ENCODE peak calls at places on chromosome 22, in seven cellular contexts. One of them, this sample, is unnamed.

GRCh38 chr22:27919943-27920755 is 1.1 kb upstream of the PITPNB start:
- DNase-seq in stimulated activated naive CD8-positive, alpha-beta T cell treated with anti-CD3 and anti-CD28 coated beads, Interleukin-15, Interleukin-2, amounts not matched to agents 100 U/mL and 50 U/mL, for 24 hours: no peak
- DNase-seq in posterior vena cava: no peak
- DNase-seq in amniotic epithelial cell: peak; percentile 58
- DNase-seq in NCI-H1417: peak; percentile 12
- DNase-seq in HepG2: peak; percentile 55
- DNase-seq in Peyer's patch: no peak
- DNase-seq in this sample: no peak

GRCh38 chr22:45837507-45837906 is 139.5 kb downstream of the WNT7B start:
- DNase-seq in amniotic epithelial cell: no peak
- DNase-seq in HepG2: no peak
- DNase-seq in stimulated activated naive CD8-positive, alpha-beta T cell treated with anti-CD3 and anti-CD28 coated beads, Interleukin-15, Interleukin-2, amounts not matched to agents 100 U/mL and 50 U/mL, for 24 hours: no peak
- DNase-seq in posterior vena cava: no peak
- DNase-seq in Peyer's patch: no peak
- DNase-seq in NCI-H1417: no peak
- DNase-seq in this sample: no peak

GRCh38 chr22:33270596-33270995 is 212.4 kb upstream of the SYN3 start:
- DNase-seq in amniotic epithelial cell: no peak
- DNase-seq in posterior vena cava: no peak
- DNase-seq in NCI-H1417: no peak
- DNase-seq in HepG2: peak; percentile 64
- DNase-seq in Peyer's patch: no peak
- DNase-seq in stimulated activated naive CD8-positive, alpha-beta T cell treated with anti-CD3 and anti-CD28 coated beads, Interleukin-15, Interleukin-2, amounts not matched to agents 100 U/mL and 50 U/mL, for 24 hours: no peak
- DNase-seq in this sample: no peak

GRCh38 chr22:19987394-19988306 is 29.0 kb downstream of the ARVCF start:
- DNase-seq in posterior vena cava: no peak
- DNase-seq in stimulated activated naive CD8-positive, alpha-beta T cell treated with anti-CD3 and anti-CD28 coated beads, Interleukin-15, Interleukin-2, amounts not matched to agents 100 U/mL and 50 U/mL, for 24 hours: no peak
- DNase-seq in HepG2: no peak
- DNase-seq in NCI-H1417: no peak
- DNase-seq in Peyer's patch: no peak
- DNase-seq in amniotic epithelial cell: no peak
- DNase-seq in this sample: no peak

GRCh38 chr22:26431151-26431995 is 2.3 kb downstream of the ASPHD2 start:
- DNase-seq in stimulated activated naive CD8-positive, alpha-beta T cell treated with anti-CD3 and anti-CD28 coated beads, Interleukin-15, Interleukin-2, amounts not matched to agents 100 U/mL and 50 U/mL, for 24 hours: no peak
- DNase-seq in HepG2: no peak
- DNase-seq in posterior vena cava: no peak
- DNase-seq in Peyer's patch: no peak
- DNase-seq in NCI-H1417: no peak
- DNase-seq in amniotic epithelial cell: no peak
- DNase-seq in this sample: no peak

GRCh38 chr22:38402204-38402603 is 52.8 kb downstream of the KCNJ4 start:
- DNase-seq in Peyer's patch: no peak
- DNase-seq in amniotic epithelial cell: no peak
- DNase-seq in NCI-H1417: no peak
- DNase-seq in stimulated activated naive CD8-positive, alpha-beta T cell treated with anti-CD3 and anti-CD28 coated beads, Interleukin-15, Interleukin-2, amounts not matched to agents 100 U/mL and 50 U/mL, for 24 hours: no peak
- DNase-seq in posterior vena cava: peak; percentile 77
- DNase-seq in HepG2: no peak
- DNase-seq in this sample: no peak

GRCh38 chr22:46355369-46355995 is 20.0 kb downstream of the TRMU start:
- DNase-seq in HepG2: peak; percentile 37
- DNase-seq in NCI-H1417: no peak
- DNase-seq in amniotic epithelial cell: peak; percentile 31
- DNase-seq in stimulated activated naive CD8-positive, alpha-beta T cell treated with anti-CD3 and anti-CD28 coated beads, Interleukin-15, Interleukin-2, amounts not matched to agents 100 U/mL and 50 U/mL, for 24 hours: peak; percentile 74
- DNase-seq in Peyer's patch: peak; percentile 73
- DNase-seq in posterior vena cava: peak; percentile 88
- DNase-seq in this sample: no peak

GRCh38 chr22:44099696-44100095 is 75.6 kb downstream of the PARVB start:
- DNase-seq in posterior vena cava: peak; percentile 43
- DNase-seq in Peyer's patch: no peak
- DNase-seq in HepG2: no peak
- DNase-seq in amniotic epithelial cell: no peak
- DNase-seq in NCI-H1417: no peak
- DNase-seq in stimulated activated naive CD8-positive, alpha-beta T cell treated with anti-CD3 and anti-CD28 coated beads, Interleukin-15, Interleukin-2, amounts not matched to agents 100 U/mL and 50 U/mL, for 24 hours: no peak
- DNase-seq in this sample: no peak

GRCh38 chr22:22060200-22061084 is 77.9 kb upstream of the TOP3B start:
- DNase-seq in stimulated activated naive CD8-positive, alpha-beta T cell treated with anti-CD3 and anti-CD28 coated beads, Interleukin-15, Interleukin-2, amounts not matched to agents 100 U/mL and 50 U/mL, for 24 hours: peak; percentile 79
- DNase-seq in HepG2: peak; percentile 40
- DNase-seq in posterior vena cava: peak; percentile 92
- DNase-seq in amniotic epithelial cell: peak; percentile 27
- DNase-seq in NCI-H1417: peak; percentile 11
- DNase-seq in Peyer's patch: peak; percentile 70
- DNase-seq in this sample: peak; percentile 20

GRCh38 chr22:49372530-49373288 is 455.0 kb downstream of the BRD1 start:
- DNase-seq in stimulated activated naive CD8-positive, alpha-beta T cell treated with anti-CD3 and anti-CD28 coated beads, Interleukin-15, Interleukin-2, amounts not matched to agents 100 U/mL and 50 U/mL, for 24 hours: no peak
- DNase-seq in Peyer's patch: peak; percentile 6
- DNase-seq in amniotic epithelial cell: no peak
- DNase-seq in HepG2: peak; percentile 37
- DNase-seq in NCI-H1417: no peak
- DNase-seq in posterior vena cava: peak; percentile 60
- DNase-seq in this sample: no peak

This sample was measured in NK-92 treated with Interleukin-12 subunit alpha and Interleukin-12 subunit beta, amount 100 ng/mL, for 24 hours.